ENCODE peak calls at places on chromosomes 12 and 14, in nine cellular contexts. One of them, this sample, is unnamed.

GRCh38 chr12:51635371-51635770 is 44.3 kb downstream of the SCN8A start:
- DNase-seq in activated naive CD8-positive, alpha-beta T cell treated with anti-CD3 and anti-CD28 coated beads, Interleukin-2, amount 50 U/mL, for 24 hours: no peak
- DNase-seq in non-pigmented ciliary epithelial cell: no peak
- DNase-seq in dorsolateral prefrontal cortex: no peak
- DNase-seq in midbrain: no peak
- DNase-seq in NCI-H345: no peak
- DNase-seq in frontal cortex: no peak
- DNase-seq in WTC11: no peak
- DNase-seq in GF-D8: no peak
- DNase-seq in this sample: peak

GRCh38 chr14:104735830-104736642 is 12.0 kb downstream of the ADSS1 start:
- DNase-seq in midbrain: peak
- DNase-seq in WTC11: no peak
- DNase-seq in non-pigmented ciliary epithelial cell: no peak
- DNase-seq in dorsolateral prefrontal cortex: no peak
- DNase-seq in frontal cortex: peak
- DNase-seq in GF-D8: no peak
- DNase-seq in NCI-H345: no peak
- DNase-seq in activated naive CD8-positive, alpha-beta T cell treated with anti-CD3 and anti-CD28 coated beads, Interleukin-2, amount 50 U/mL, for 24 hours: no peak
- DNase-seq in this sample: peak

GRCh38 chr14:51939727-51940126 is 49.6 kb upstream of the RTRAF start:
- DNase-seq in non-pigmented ciliary epithelial cell: no peak
- DNase-seq in frontal cortex: no peak
- DNase-seq in dorsolateral prefrontal cortex: no peak
- DNase-seq in midbrain: no peak
- DNase-seq in NCI-H345: no peak
- DNase-seq in WTC11: no peak
- DNase-seq in GF-D8: no peak
- DNase-seq in activated naive CD8-positive, alpha-beta T cell treated with anti-CD3 and anti-CD28 coated beads, Interleukin-2, amount 50 U/mL, for 24 hours: no peak
- DNase-seq in this sample: no peak

GRCh38 chr12:12561305-12562015 is 1.2 kb downstream of the DUSP16 start:
- DNase-seq in WTC11: peak
- DNase-seq in frontal cortex: peak
- DNase-seq in dorsolateral prefrontal cortex: peak
- DNase-seq in non-pigmented ciliary epithelial cell: no peak
- DNase-seq in GF-D8: no peak
- DNase-seq in NCI-H345: peak
- DNase-seq in midbrain: peak
- DNase-seq in activated naive CD8-positive, alpha-beta T cell treated with anti-CD3 and anti-CD28 coated beads, Interleukin-2, amount 50 U/mL, for 24 hours: peak
- DNase-seq in this sample: peak

GRCh38 chr12:21371050-21371449 is 1.7 kb upstream of the IAPP start:
- DNase-seq in WTC11: no peak
- DNase-seq in activated naive CD8-positive, alpha-beta T cell treated with anti-CD3 and anti-CD28 coated beads, Interleukin-2, amount 50 U/mL, for 24 hours: no peak
- DNase-seq in non-pigmented ciliary epithelial cell: no peak
- DNase-seq in dorsolateral prefrontal cortex: no peak
- DNase-seq in frontal cortex: no peak
- DNase-seq in NCI-H345: no peak
- DNase-seq in midbrain: no peak
- DNase-seq in GF-D8: no peak
- DNase-seq in this sample: no peak

GRCh38 chr12:50224026-50224692 is 57.0 kb upstream of the CERS5 start:
- DNase-seq in frontal cortex: no peak
- DNase-seq in midbrain: no peak
- DNase-seq in NCI-H345: no peak
- DNase-seq in dorsolateral prefrontal cortex: no peak
- DNase-seq in GF-D8: no peak
- DNase-seq in non-pigmented ciliary epithelial cell: no peak
- DNase-seq in WTC11: no peak
- DNase-seq in activated naive CD8-positive, alpha-beta T cell treated with anti-CD3 and anti-CD28 coated beads, Interleukin-2, amount 50 U/mL, for 24 hours: peak
- DNase-seq in this sample: peak

GRCh38 chr12:75611041-75611440 is 99.6 kb upstream of the KRR1 start:
- DNase-seq in GF-D8: no peak
- DNase-seq in NCI-H345: no peak
- DNase-seq in midbrain: no peak
- DNase-seq in frontal cortex: no peak
- DNase-seq in dorsolateral prefrontal cortex: no peak
- DNase-seq in non-pigmented ciliary epithelial cell: no peak
- DNase-seq in activated naive CD8-positive, alpha-beta T cell treated with anti-CD3 and anti-CD28 coated beads, Interleukin-2, amount 50 U/mL, for 24 hours: no peak
- DNase-seq in WTC11: peak
- DNase-seq in this sample: no peak

GRCh38 chr12:53179694-53180269 is 740 bp upstream of the ZNF740 start:
- DNase-seq in WTC11: peak
- DNase-seq in frontal cortex: no peak
- DNase-seq in midbrain: peak
- DNase-seq in NCI-H345: peak
- DNase-seq in non-pigmented ciliary epithelial cell: no peak
- DNase-seq in GF-D8: no peak
- DNase-seq in dorsolateral prefrontal cortex: no peak
- DNase-seq in activated naive CD8-positive, alpha-beta T cell treated with anti-CD3 and anti-CD28 coated beads, Interleukin-2, amount 50 U/mL, for 24 hours: no peak
- DNase-seq in this sample: no peak

GRCh38 chr12:124747426-124748161 is 116.1 kb downstream of the SCARB1 start:
- DNase-seq in GF-D8: peak
- DNase-seq in activated naive CD8-positive, alpha-beta T cell treated with anti-CD3 and anti-CD28 coated beads, Interleukin-2, amount 50 U/mL, for 24 hours: no peak
- DNase-seq in dorsolateral prefrontal cortex: no peak
- DNase-seq in frontal cortex: no peak
- DNase-seq in WTC11: no peak
- DNase-seq in NCI-H345: no peak
- DNase-seq in midbrain: no peak
- DNase-seq in non-pigmented ciliary epithelial cell: peak
- DNase-seq in this sample: peak

GRCh38 chr12:56634837-56635538 is 4.9 kb upstream of the BAZ2A start:
- DNase-seq in activated naive CD8-positive, alpha-beta T cell treated with anti-CD3 and anti-CD28 coated beads, Interleukin-2, amount 50 U/mL, for 24 hours: peak
- DNase-seq in NCI-H345: peak
- DNase-seq in frontal cortex: peak
- DNase-seq in midbrain: peak
- DNase-seq in GF-D8: peak
- DNase-seq in WTC11: peak
- DNase-seq in dorsolateral prefrontal cortex: no peak
- DNase-seq in non-pigmented ciliary epithelial cell: no peak
- DNase-seq in this sample: peak

GRCh38 chr12:43396671-43397070 is 155.3 kb downstream of the ADAMTS20 start:
- DNase-seq in dorsolateral prefrontal cortex: no peak
- DNase-seq in GF-D8: no peak
- DNase-seq in midbrain: no peak
- DNase-seq in frontal cortex: no peak
- DNase-seq in non-pigmented ciliary epithelial cell: no peak
- DNase-seq in NCI-H345: no peak
- DNase-seq in activated naive CD8-positive, alpha-beta T cell treated with anti-CD3 and anti-CD28 coated beads, Interleukin-2, amount 50 U/mL, for 24 hours: no peak
- DNase-seq in WTC11: no peak
- DNase-seq in this sample: no peak

GRCh38 chr12:28202374-28203130 is 12.3 kb downstream of the CCDC91 start:
- DNase-seq in WTC11: no peak
- DNase-seq in non-pigmented ciliary epithelial cell: no peak
- DNase-seq in midbrain: peak
- DNase-seq in NCI-H345: no peak
- DNase-seq in frontal cortex: no peak
- DNase-seq in dorsolateral prefrontal cortex: no peak
- DNase-seq in GF-D8: no peak
- DNase-seq in activated naive CD8-positive, alpha-beta T cell treated with anti-CD3 and anti-CD28 coated beads, Interleukin-2, amount 50 U/mL, for 24 hours: no peak
- DNase-seq in this sample: no peak

GRCh38 chr12:90067791-90068190 is 359.2 kb upstream of the ATP2B1 start:
- DNase-seq in activated naive CD8-positive, alpha-beta T cell treated with anti-CD3 and anti-CD28 coated beads, Interleukin-2, amount 50 U/mL, for 24 hours: no peak
- DNase-seq in midbrain: no peak
- DNase-seq in WTC11: no peak
- DNase-seq in non-pigmented ciliary epithelial cell: no peak
- DNase-seq in GF-D8: no peak
- DNase-seq in NCI-H345: no peak
- DNase-seq in frontal cortex: no peak
- DNase-seq in dorsolateral prefrontal cortex: no peak
- DNase-seq in this sample: no peak

GRCh38 chr14:50407089-50407813 is 10.6 kb upstream of the CDKL1 start:
- DNase-seq in midbrain: no peak
- DNase-seq in WTC11: no peak
- DNase-seq in frontal cortex: no peak
- DNase-seq in GF-D8: no peak
- DNase-seq in NCI-H345: no peak
- DNase-seq in activated naive CD8-positive, alpha-beta T cell treated with anti-CD3 and anti-CD28 coated beads, Interleukin-2, amount 50 U/mL, for 24 hours: no peak
- DNase-seq in dorsolateral prefrontal cortex: no peak
- DNase-seq in non-pigmented ciliary epithelial cell: no peak
- DNase-seq in this sample: no peak

GRCh38 chr12:132872975-132873421 is 14.4 kb downstream of the CHFR start:
- DNase-seq in GF-D8: no peak
- DNase-seq in WTC11: no peak
- DNase-seq in NCI-H345: no peak
- DNase-seq in frontal cortex: no peak
- DNase-seq in dorsolateral prefrontal cortex: no peak
- DNase-seq in non-pigmented ciliary epithelial cell: no peak
- DNase-seq in midbrain: no peak
- DNase-seq in activated naive CD8-positive, alpha-beta T cell treated with anti-CD3 and anti-CD28 coated beads, Interleukin-2, amount 50 U/mL, for 24 hours: peak
- DNase-seq in this sample: no peak

GRCh38 chr14:58587271-58587670 is 50.5 kb upstream of the DACT1 start:
- DNase-seq in midbrain: no peak
- DNase-seq in WTC11: no peak
- DNase-seq in frontal cortex: no peak
- DNase-seq in NCI-H345: no peak
- DNase-seq in dorsolateral prefrontal cortex: no peak
- DNase-seq in GF-D8: no peak
- DNase-seq in activated naive CD8-positive, alpha-beta T cell treated with anti-CD3 and anti-CD28 coated beads, Interleukin-2, amount 50 U/mL, for 24 hours: no peak
- DNase-seq in non-pigmented ciliary epithelial cell: peak
- DNase-seq in this sample: peak

GRCh38 chr14:31934767-31935266 is 142.3 kb upstream of the ARHGAP5 start:
- DNase-seq in frontal cortex: no peak
- DNase-seq in non-pigmented ciliary epithelial cell: no peak
- DNase-seq in activated naive CD8-positive, alpha-beta T cell treated with anti-CD3 and anti-CD28 coated beads, Interleukin-2, amount 50 U/mL, for 24 hours: no peak
- DNase-seq in GF-D8: no peak
- DNase-seq in WTC11: peak
- DNase-seq in NCI-H345: peak
- DNase-seq in midbrain: peak
- DNase-seq in dorsolateral prefrontal cortex: no peak
- DNase-seq in this sample: peak

GRCh38 chr14:71803539-71804260 is 128.5 kb upstream of the RGS6 start:
- DNase-seq in frontal cortex: no peak
- DNase-seq in activated naive CD8-positive, alpha-beta T cell treated with anti-CD3 and anti-CD28 coated beads, Interleukin-2, amount 50 U/mL, for 24 hours: no peak
- DNase-seq in GF-D8: no peak
- DNase-seq in NCI-H345: no peak
- DNase-seq in non-pigmented ciliary epithelial cell: peak
- DNase-seq in midbrain: no peak
- DNase-seq in dorsolateral prefrontal cortex: no peak
- DNase-seq in WTC11: no peak
- DNase-seq in this sample: peak

GRCh38 chr12:117646595-117646994 is 285.2 kb upstream of the NOS1 start:
- DNase-seq in non-pigmented ciliary epithelial cell: no peak
- DNase-seq in NCI-H345: peak
- DNase-seq in WTC11: no peak
- DNase-seq in GF-D8: no peak
- DNase-seq in midbrain: no peak
- DNase-seq in frontal cortex: no peak
- DNase-seq in dorsolateral prefrontal cortex: no peak
- DNase-seq in activated naive CD8-positive, alpha-beta T cell treated with anti-CD3 and anti-CD28 coated beads, Interleukin-2, amount 50 U/mL, for 24 hours: no peak
- DNase-seq in this sample: no peak

GRCh38 chr12:43805857-43806736 is at the start of gene TWF1:
- DNase-seq in GF-D8: peak
- DNase-seq in frontal cortex: peak
- DNase-seq in WTC11: peak
- DNase-seq in activated naive CD8-positive, alpha-beta T cell treated with anti-CD3 and anti-CD28 coated beads, Interleukin-2, amount 50 U/mL, for 24 hours: peak
- DNase-seq in dorsolateral prefrontal cortex: peak
- DNase-seq in non-pigmented ciliary epithelial cell: no peak
- DNase-seq in NCI-H345: peak
- DNase-seq in midbrain: peak
- DNase-seq in this sample: peak

GRCh38 chr12:121894633-121895032 is 6.0 kb downstream of the PSMD9 start:
- DNase-seq in midbrain: no peak
- DNase-seq in dorsolateral prefrontal cortex: no peak
- DNase-seq in WTC11: peak
- DNase-seq in GF-D8: no peak
- DNase-seq in non-pigmented ciliary epithelial cell: no peak
- DNase-seq in activated naive CD8-positive, alpha-beta T cell treated with anti-CD3 and anti-CD28 coated beads, Interleukin-2, amount 50 U/mL, for 24 hours: no peak
- DNase-seq in NCI-H345: peak
- DNase-seq in frontal cortex: no peak
- DNase-seq in this sample: peak

GRCh38 chr12:48414046-48414445 is 58.3 kb upstream of the ANP32D start:
- DNase-seq in GF-D8: no peak
- DNase-seq in WTC11: no peak
- DNase-seq in frontal cortex: peak
- DNase-seq in non-pigmented ciliary epithelial cell: no peak
- DNase-seq in dorsolateral prefrontal cortex: no peak
- DNase-seq in NCI-H345: no peak
- DNase-seq in midbrain: peak
- DNase-seq in activated naive CD8-positive, alpha-beta T cell treated with anti-CD3 and anti-CD28 coated beads, Interleukin-2, amount 50 U/mL, for 24 hours: no peak
- DNase-seq in this sample: no peak

GRCh38 chr12:69096669-69097364 is 142.6 kb upstream of the CPSF6 start:
- DNase-seq in frontal cortex: no peak
- DNase-seq in NCI-H345: no peak
- DNase-seq in GF-D8: no peak
- DNase-seq in dorsolateral prefrontal cortex: no peak
- DNase-seq in WTC11: no peak
- DNase-seq in non-pigmented ciliary epithelial cell: no peak
- DNase-seq in midbrain: no peak
- DNase-seq in activated naive CD8-positive, alpha-beta T cell treated with anti-CD3 and anti-CD28 coated beads, Interleukin-2, amount 50 U/mL, for 24 hours: no peak
- DNase-seq in this sample: peak

GRCh38 chr12:109557809-109558208 is 15.5 kb downstream of the MMAB start:
- DNase-seq in WTC11: no peak
- DNase-seq in activated naive CD8-positive, alpha-beta T cell treated with anti-CD3 and anti-CD28 coated beads, Interleukin-2, amount 50 U/mL, for 24 hours: no peak
- DNase-seq in non-pigmented ciliary epithelial cell: no peak
- DNase-seq in NCI-H345: no peak
- DNase-seq in GF-D8: no peak
- DNase-seq in dorsolateral prefrontal cortex: no peak
- DNase-seq in frontal cortex: no peak
- DNase-seq in midbrain: no peak
- DNase-seq in this sample: peak

GRCh38 chr12:69905801-69906200 is 80.8 kb downstream of the MYRFL start:
- DNase-seq in NCI-H345: no peak
- DNase-seq in frontal cortex: no peak
- DNase-seq in activated naive CD8-positive, alpha-beta T cell treated with anti-CD3 and anti-CD28 coated beads, Interleukin-2, amount 50 U/mL, for 24 hours: no peak
- DNase-seq in non-pigmented ciliary epithelial cell: no peak
- DNase-seq in WTC11: no peak
- DNase-seq in GF-D8: no peak
- DNase-seq in midbrain: no peak
- DNase-seq in dorsolateral prefrontal cortex: no peak
- DNase-seq in this sample: no peak

GRCh38 chr12:14910090-14910915 is 24.6 kb upstream of the MGP start:
- DNase-seq in GF-D8: no peak
- DNase-seq in frontal cortex: no peak
- DNase-seq in WTC11: no peak
- DNase-seq in activated naive CD8-positive, alpha-beta T cell treated with anti-CD3 and anti-CD28 coated beads, Interleukin-2, amount 50 U/mL, for 24 hours: peak
- DNase-seq in NCI-H345: no peak
- DNase-seq in midbrain: no peak
- DNase-seq in dorsolateral prefrontal cortex: no peak
- DNase-seq in non-pigmented ciliary epithelial cell: no peak
- DNase-seq in this sample: no peak

GRCh38 chr14:100107236-100107635 is 42.0 kb downstream of the EVL start:
- DNase-seq in GF-D8: no peak
- DNase-seq in frontal cortex: no peak
- DNase-seq in activated naive CD8-positive, alpha-beta T cell treated with anti-CD3 and anti-CD28 coated beads, Interleukin-2, amount 50 U/mL, for 24 hours: peak
- DNase-seq in midbrain: no peak
- DNase-seq in NCI-H345: no peak
- DNase-seq in non-pigmented ciliary epithelial cell: no peak
- DNase-seq in dorsolateral prefrontal cortex: no peak
- DNase-seq in WTC11: no peak
- DNase-seq in this sample: no peak

This sample was measured in EL.